ENCODE peak calls at places on chromosome 16, in six cellular contexts. U is IMR-90, Z is BJ, P is A549, V is cardiac muscle cell, G is lower leg skin. M is an unnamed sample.

GRCh38 chr16:13403326-13403725 is 501.9 kb downstream of the SHISA9 start:
- DNase-seq in U (no peak), Z (no peak), P (no peak), V (no peak), G (no peak), M (no peak)

GRCh38 chr16:73183678-73184092 is 135.8 kb upstream of the ZFHX3 start:
- DNase-seq in U (no peak), Z (no peak), P (no peak), V (peak; percentile 84), G (no peak), M (no peak)

GRCh38 chr16:12260119-12260646 is 283.6 kb downstream of the SNX29 start:
- DNase-seq in U (no peak), Z (no peak), P (no peak), V (no peak), G (no peak), M (no peak)

GRCh38 chr16:3938843-3939624 is 58.5 kb upstream of the CREBBP start:
- DNase-seq in U (peak; percentile 89), Z (peak; percentile 67), P (peak; percentile 86), V (peak; percentile 91), G (no peak), M (peak; percentile 20)

GRCh38 chr16:15653227-15653626 is 3.2 kb downstream of the NDE1 start:
- DNase-seq in U (peak; percentile 97), Z (peak; percentile 52), P (no peak), V (peak; percentile 72), G (peak; percentile 86), M (no peak)

GRCh38 chr16:2085669-2086068 is 37.9 kb downstream of the TSC2 start:
- DNase-seq in U (no peak), Z (no peak), P (no peak), V (no peak), G (no peak), M (no peak)

GRCh38 chr16:84607694-84608093 is 10.2 kb downstream of the COTL1 start:
- DNase-seq in U (no peak), Z (no peak), P (no peak), V (no peak), G (no peak), M (peak; percentile 69)

GRCh38 chr16:25135239-25135878 is 23.8 kb downstream of the LCMT1 start:
- DNase-seq in U (peak; percentile 83), Z (no peak), P (peak; percentile 15), V (peak; percentile 27), G (no peak), M (no peak)

GRCh38 chr16:83336630-83337029 is 471.1 kb upstream of the HSBP1 start:
- DNase-seq in U (peak; percentile 75), Z (peak; percentile 37), P (no peak), V (peak; percentile 62), G (no peak), M (no peak)

GRCh38 chr16:15899538-15900100 is 11.2 kb upstream of the CEP20 start:
- DNase-seq in U (peak; percentile 89), Z (peak; percentile 30), P (peak; percentile 95), V (peak; percentile 54), G (no peak), M (no peak)

GRCh38 chr16:28574925-28575324 is 21.2 kb downstream of the SGF29 start:
- DNase-seq in U (no peak), Z (no peak), P (no peak), V (no peak), G (no peak), M (no peak)

GRCh38 chr16:57798953-57799618 is 3.2 kb downstream of the KIFC3 start:
- DNase-seq in U (no peak), Z (no peak), P (no peak), V (no peak), G (no peak), M (no peak)

GRCh38 chr16:13436641-13437423 is 483.1 kb upstream of the ERCC4 start:
- DNase-seq in U (no peak), Z (no peak), P (no peak), V (no peak), G (no peak), M (peak; percentile 31)

GRCh38 chr16:89013692-89014455 is 36.9 kb upstream of the CBFA2T3 start:
- DNase-seq in U (no peak), Z (no peak), P (no peak), V (no peak), G (no peak), M (no peak)

GRCh38 chr16:12673466-12673865 is 130.2 kb downstream of the CPPED1 start:
- DNase-seq in U (no peak), Z (no peak), P (no peak), V (no peak), G (no peak), M (no peak)

GRCh38 chr16:74225278-74225677 is 71.3 kb upstream of the PSMD7 start:
- DNase-seq in U (peak; percentile 14), Z (no peak), P (no peak), V (peak; percentile 32), G (no peak), M (no peak)

GRCh38 chr16:11117576-11118211 is 138.3 kb downstream of the SOCS1 start:
- DNase-seq in U (no peak), Z (no peak), P (no peak), V (no peak), G (no peak), M (no peak)

GRCh38 chr16:9088848-9089247 is 2.6 kb upstream of the HAPSTR1 start:
- DNase-seq in U (no peak), Z (no peak), P (no peak), V (no peak), G (no peak), M (no peak)

GRCh38 chr16:73616186-73616585 is 568.3 kb upstream of the ZFHX3 start:
- DNase-seq in U (no peak), Z (no peak), P (no peak), V (no peak), G (no peak), M (peak; percentile 47)

GRCh38 chr16:56632160-56632847 is at the start of gene MT1M:
- DNase-seq in U (no peak), Z (no peak), P (no peak), V (peak; percentile 21), G (peak; percentile 95), M (no peak)

GRCh38 chr16:60907645-60908044 is 1128.6 kb downstream of the CDH8 start:
- DNase-seq in U (no peak), Z (no peak), P (no peak), V (no peak), G (no peak), M (no peak)

GRCh38 chr16:68434654-68435210 is 13.6 kb downstream of the SMPD3 start:
- DNase-seq in U (no peak), Z (no peak), P (no peak), V (no peak), G (peak; percentile 65), M (peak; percentile 25)

GRCh38 chr16:55913717-55914116 is 38.5 kb upstream of the CES5A start:
- DNase-seq in U (no peak), Z (no peak), P (no peak), V (no peak), G (no peak), M (no peak)

GRCh38 chr16:78487471-78487870 is 388.0 kb downstream of the WWOX start:
- DNase-seq in U (no peak), Z (no peak), P (no peak), V (no peak), G (no peak), M (no peak)
- H3K4me3 ChIP-seq in U (no peak overlapping the region), Z (no peak overlapping the region), P (no peak overlapping the region), V (no peak overlapping the region), G (no peak overlapping the region), M (no peak overlapping the region)

GRCh38 chr16:27237229-27238015 is 31.1 kb downstream of the NSMCE1 start:
- DNase-seq in U (no peak), Z (no peak), P (no peak), V (peak; percentile 48), G (peak; percentile 91), M (peak; percentile 77)
- H3K4me3 ChIP-seq in U (no peak overlapping the region), Z (no peak overlapping the region), P (no peak overlapping the region), V (no peak overlapping the region), G (no peak overlapping the region), M (no peak overlapping the region)

DNA sequence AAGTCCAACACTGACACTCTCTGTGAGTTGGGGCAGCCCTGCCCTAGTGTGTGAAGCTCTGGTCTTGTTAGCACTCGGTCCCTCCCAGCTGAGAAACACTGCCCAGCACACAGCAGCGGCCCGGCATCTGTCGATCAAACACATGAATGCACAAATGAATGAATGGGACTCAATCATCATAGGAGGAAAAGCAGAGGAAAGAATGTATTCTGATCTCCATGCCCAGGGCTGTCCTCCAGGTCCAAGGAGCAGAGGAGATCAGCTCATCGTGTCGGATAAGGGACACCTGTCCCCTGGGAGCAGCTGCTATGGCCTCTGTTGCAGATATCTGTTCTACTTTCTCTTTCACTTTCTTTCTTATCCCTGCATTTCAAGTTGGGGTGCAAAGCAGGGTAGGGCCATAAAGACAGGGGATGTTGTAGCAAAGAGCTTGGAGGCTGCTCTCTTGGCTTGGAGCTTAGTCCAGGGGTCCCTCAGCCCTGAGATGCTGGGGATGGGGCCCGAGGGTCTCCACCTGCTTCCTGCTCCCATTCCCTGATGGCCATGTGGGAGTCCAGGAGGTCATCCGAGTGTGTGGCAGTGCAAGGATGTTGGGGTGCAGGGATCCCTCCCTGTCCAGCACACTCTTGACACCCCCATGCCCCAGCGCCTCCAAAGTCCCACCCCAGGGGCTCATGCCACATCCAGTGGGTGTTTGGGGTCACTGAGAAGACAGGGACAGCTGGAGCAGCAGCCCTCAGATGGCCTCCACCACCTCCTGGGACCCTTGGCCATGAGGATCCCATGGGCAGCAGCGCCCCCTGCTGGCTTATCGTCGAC is 88.2 kb downstream of the IRF8 start:
- DNase-seq in U (no peak), Z (no peak), P (no peak), V (peak; percentile 15), G (peak; percentile 69), M (no peak)
- H3K4me3 ChIP-seq in U (no peak overlapping the region), Z (no peak overlapping the region), P (no peak overlapping the region), V (no peak overlapping the region), G (no peak overlapping the region), M (no peak overlapping the region)

GRCh38 chr16:30539000-30539964 is 4.6 kb upstream of the ZNF747 start:
- DNase-seq in U (no peak), Z (no peak), P (no peak), V (no peak), G (no peak), M (no peak)

GRCh38 chr16:30543067-30543466 is 8.4 kb upstream of the ZNF747 start:
- DNase-seq in U (no peak), Z (no peak), P (no peak), V (no peak), G (no peak), M (no peak)

GRCh38 chr16:30546115-30546514 is 11.5 kb upstream of the ZNF747 start:
- DNase-seq in U (no peak), Z (no peak), P (no peak), V (no peak), G (no peak), M (no peak)

GRCh38 chr16:30535777-30536190 is 1.1 kb upstream of the ZNF747 start:
- DNase-seq in U (peak; percentile 62), Z (no peak), P (no peak), V (peak; percentile 83), G (peak; percentile 95), M (peak; percentile 63)

DNA sequence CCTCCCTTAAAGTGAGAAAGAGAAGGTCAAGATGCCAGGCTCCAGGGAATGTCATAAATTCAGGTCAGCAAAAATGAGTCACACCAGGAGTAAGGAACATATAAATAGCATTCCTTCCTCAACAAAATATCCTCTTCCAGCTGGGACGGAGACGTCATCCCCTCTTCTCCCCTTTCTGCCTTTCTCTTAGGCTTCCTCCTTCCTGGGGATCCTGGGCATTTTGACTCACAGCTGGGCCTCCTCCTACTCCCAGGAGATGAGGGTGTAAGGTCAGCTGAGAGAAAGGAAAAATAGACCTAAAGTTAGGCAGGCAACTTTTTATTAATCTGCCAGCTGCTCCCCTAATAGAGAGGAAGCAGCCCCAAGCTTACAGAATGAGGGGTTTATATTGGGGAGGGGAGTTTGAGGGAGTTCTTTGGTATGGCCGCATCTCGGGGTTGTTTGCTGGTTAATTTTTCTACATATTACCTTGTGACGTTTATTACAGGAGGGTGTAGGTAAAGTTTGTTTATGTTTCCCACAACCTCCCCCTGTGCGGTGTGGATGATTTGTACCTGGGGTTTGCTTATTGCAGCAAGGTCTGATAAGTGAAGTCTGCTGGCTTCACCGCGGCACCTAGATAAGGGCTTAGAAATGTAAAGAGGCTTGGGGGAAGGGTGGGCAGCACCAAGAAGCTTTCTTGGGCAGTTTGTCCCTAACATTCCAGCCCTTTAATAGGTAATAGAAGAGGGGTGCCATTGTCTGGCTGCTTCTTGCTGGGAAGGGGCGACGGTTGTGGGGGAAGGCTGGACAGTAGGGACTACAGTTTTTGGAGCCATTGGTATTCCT is 7.1 kb upstream of the ZNF747 start:
- DNase-seq in U (peak; percentile 82), Z (no peak), P (no peak), V (peak; percentile 75), G (no peak), M (no peak)
- H3K4me3 ChIP-seq in U (no peak overlapping the region), Z (no peak overlapping the region), P (no peak overlapping the region), V (no peak overlapping the region), G (no peak overlapping the region), M (no peak overlapping the region)

M was measured in Jurkat, Clone E6-1.